ENCODE peak calls at places on chromosomes 1 and 21, in ten cellular contexts. One of them, this sample, is unnamed.

GRCh38 chr1:179794146-179794545 is 51.1 kb downstream of the FAM163A start:
- DNase-seq in hepatocyte: no peak
- DNase-seq in breast epithelium: no peak
- DNase-seq in osteoblast: no peak
- DNase-seq in mammary epithelial cell: no peak
- DNase-seq in astrocyte: no peak
- DNase-seq in testis: no peak
- DNase-seq in CD4-positive, alpha-beta memory T cell: no peak
- DNase-seq in cardiac muscle cell: no peak
- DNase-seq in PC-3: no peak
- DNase-seq in this sample: no peak

GRCh38 chr1:219666242-219666641 is 53.3 kb upstream of the ZC3H11B start:
- DNase-seq in cardiac muscle cell: peak; percentile 78
- DNase-seq in testis: no peak
- DNase-seq in breast epithelium: no peak
- DNase-seq in mammary epithelial cell: no peak
- DNase-seq in PC-3: peak; percentile 76
- DNase-seq in astrocyte: peak; percentile 88
- DNase-seq in hepatocyte: no peak
- DNase-seq in CD4-positive, alpha-beta memory T cell: no peak
- DNase-seq in osteoblast: peak; percentile 80
- DNase-seq in this sample: no peak

GRCh38 chr1:56710646-56711045 is 65.5 kb downstream of the PRKAA2 start:
- DNase-seq in PC-3: peak; percentile 73
- DNase-seq in mammary epithelial cell: peak; percentile 56
- DNase-seq in hepatocyte: peak; percentile 9
- DNase-seq in testis: no peak
- DNase-seq in astrocyte: peak; percentile 87
- DNase-seq in CD4-positive, alpha-beta memory T cell: no peak
- DNase-seq in osteoblast: peak; percentile 85
- DNase-seq in breast epithelium: no peak
- DNase-seq in cardiac muscle cell: peak; percentile 48
- DNase-seq in this sample: no peak

GRCh38 chr21:38341546-38342012 is 84.8 kb downstream of the KCNJ15 start:
- DNase-seq in mammary epithelial cell: no peak
- DNase-seq in CD4-positive, alpha-beta memory T cell: no peak
- DNase-seq in cardiac muscle cell: no peak
- DNase-seq in hepatocyte: no peak
- DNase-seq in PC-3: no peak
- DNase-seq in astrocyte: no peak
- DNase-seq in testis: no peak
- DNase-seq in osteoblast: peak; percentile 11
- DNase-seq in breast epithelium: no peak
- DNase-seq in this sample: no peak

GRCh38 chr21:44552136-44552535 is 831 bp upstream of the KRTAP10-2 start:
- DNase-seq in CD4-positive, alpha-beta memory T cell: no peak
- DNase-seq in testis: no peak
- DNase-seq in PC-3: no peak
- DNase-seq in breast epithelium: no peak
- DNase-seq in cardiac muscle cell: no peak
- DNase-seq in astrocyte: no peak
- DNase-seq in osteoblast: peak; percentile 34
- DNase-seq in hepatocyte: no peak
- DNase-seq in mammary epithelial cell: no peak
- DNase-seq in this sample: no peak

GRCh38 chr1:200042437-200043329 is 15.2 kb downstream of the NR5A2 start:
- DNase-seq in breast epithelium: no peak
- DNase-seq in cardiac muscle cell: no peak
- DNase-seq in testis: no peak
- DNase-seq in astrocyte: no peak
- DNase-seq in PC-3: no peak
- DNase-seq in CD4-positive, alpha-beta memory T cell: no peak
- DNase-seq in hepatocyte: peak; percentile 69
- DNase-seq in osteoblast: no peak
- DNase-seq in mammary epithelial cell: no peak
- DNase-seq in this sample: peak; percentile 58

GRCh38 chr1:99106274-99106673 is 101.6 kb upstream of the PLPPR5 start:
- DNase-seq in CD4-positive, alpha-beta memory T cell: no peak
- DNase-seq in hepatocyte: no peak
- DNase-seq in astrocyte: no peak
- DNase-seq in osteoblast: no peak
- DNase-seq in testis: no peak
- DNase-seq in mammary epithelial cell: no peak
- DNase-seq in breast epithelium: no peak
- DNase-seq in PC-3: no peak
- DNase-seq in cardiac muscle cell: no peak
- DNase-seq in this sample: no peak

GRCh38 chr1:93061895-93062792 is 16.9 kb upstream of the MTF2 start:
- DNase-seq in cardiac muscle cell: peak; percentile 65
- DNase-seq in testis: peak; percentile 69
- DNase-seq in CD4-positive, alpha-beta memory T cell: peak; percentile 49
- DNase-seq in astrocyte: peak; percentile 18
- DNase-seq in osteoblast: peak; percentile 47
- DNase-seq in PC-3: peak; percentile 67
- DNase-seq in mammary epithelial cell: peak; percentile 39
- DNase-seq in hepatocyte: peak; percentile 63
- DNase-seq in breast epithelium: no peak
- DNase-seq in this sample: peak; percentile 64

GRCh38 chr1:32394141-32394889 is at the start of gene BSDC1:
- DNase-seq in PC-3: peak; percentile 99
- DNase-seq in testis: peak; percentile 99
- DNase-seq in breast epithelium: peak; percentile 99
- DNase-seq in CD4-positive, alpha-beta memory T cell: peak; percentile 98
- DNase-seq in hepatocyte: peak; percentile 99
- DNase-seq in osteoblast: peak; percentile 93
- DNase-seq in astrocyte: peak; percentile 97
- DNase-seq in cardiac muscle cell: peak; percentile 99
- DNase-seq in mammary epithelial cell: peak; percentile 99
- DNase-seq in this sample: peak; percentile 100

GRCh38 chr1:32393136-32393535 is 1.1 kb downstream of the BSDC1 start:
- DNase-seq in cardiac muscle cell: peak; percentile 39
- DNase-seq in astrocyte: no peak
- DNase-seq in hepatocyte: no peak
- DNase-seq in testis: no peak
- DNase-seq in mammary epithelial cell: peak; percentile 26
- DNase-seq in CD4-positive, alpha-beta memory T cell: no peak
- DNase-seq in PC-3: no peak
- DNase-seq in breast epithelium: no peak
- DNase-seq in osteoblast: peak; percentile 76
- DNase-seq in this sample: no peak

GRCh38 chr1:32393832-32394140 is 455 bp downstream of the BSDC1 start:
- DNase-seq in cardiac muscle cell: peak; percentile 28
- DNase-seq in CD4-positive, alpha-beta memory T cell: no peak
- DNase-seq in PC-3: peak; percentile 31
- DNase-seq in astrocyte: no peak
- DNase-seq in breast epithelium: peak; percentile 58
- DNase-seq in osteoblast: peak; percentile 70
- DNase-seq in testis: peak; percentile 69
- DNase-seq in hepatocyte: peak; percentile 76
- DNase-seq in mammary epithelial cell: no peak
- DNase-seq in this sample: peak; percentile 61

GRCh38 chr1:32390904-32391480 is 3.2 kb downstream of the BSDC1 start:
- DNase-seq in osteoblast: no peak
- DNase-seq in PC-3: no peak
- DNase-seq in breast epithelium: no peak
- DNase-seq in CD4-positive, alpha-beta memory T cell: no peak
- DNase-seq in astrocyte: no peak
- DNase-seq in hepatocyte: no peak
- DNase-seq in cardiac muscle cell: no peak
- DNase-seq in testis: peak; percentile 36
- DNase-seq in mammary epithelial cell: no peak
- DNase-seq in this sample: no peak

DNA sequence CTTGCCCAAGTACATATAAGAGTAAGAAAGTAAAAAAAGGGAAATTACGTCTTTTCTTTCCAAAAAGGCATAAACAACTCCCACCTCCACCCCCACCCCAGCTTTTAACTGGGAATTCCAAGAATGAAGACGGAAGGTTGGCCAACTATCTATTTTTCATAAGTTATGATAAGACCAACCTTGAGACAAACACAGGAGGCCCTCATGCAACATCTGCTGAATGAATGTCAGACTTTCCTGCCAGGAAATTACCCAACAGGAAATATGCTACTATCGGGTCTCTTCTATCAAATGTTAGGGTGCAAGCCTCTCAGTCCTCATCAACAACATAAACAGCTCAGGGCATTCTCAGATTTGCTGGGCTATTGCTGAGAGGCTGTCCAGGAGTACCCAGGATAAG is 1.9 kb downstream of the BSDC1 start:
- DNase-seq in astrocyte: no peak
- DNase-seq in PC-3: no peak
- DNase-seq in breast epithelium: no peak
- DNase-seq in mammary epithelial cell: no peak
- DNase-seq in cardiac muscle cell: peak; percentile 81
- DNase-seq in osteoblast: no peak
- DNase-seq in hepatocyte: no peak
- DNase-seq in testis: no peak
- DNase-seq in CD4-positive, alpha-beta memory T cell: no peak
- DNase-seq in this sample: no peak
- H3K4me3 ChIP-seq in astrocyte: no peak overlapping the region
- H3K4me3 ChIP-seq in PC-3: no peak overlapping the region
- H3K4me3 ChIP-seq in breast epithelium: no peak overlapping the region
- H3K4me3 ChIP-seq in mammary epithelial cell: no peak overlapping the region
- H3K4me3 ChIP-seq in cardiac muscle cell: no peak overlapping the region
- H3K4me3 ChIP-seq in osteoblast: no peak overlapping the region
- H3K4me3 ChIP-seq in hepatocyte: no peak overlapping the region
- H3K4me3 ChIP-seq in testis: no peak overlapping the region
- H3K4me3 ChIP-seq in CD4-positive, alpha-beta memory T cell: no peak overlapping the region
- H3K4me3 ChIP-seq in this sample: no peak overlapping the region

GRCh38 chr1:2937805-2938204 is 83.5 kb upstream of the ACTRT2 start:
- DNase-seq in cardiac muscle cell: no peak
- DNase-seq in hepatocyte: no peak
- DNase-seq in osteoblast: peak; percentile 23
- DNase-seq in mammary epithelial cell: no peak
- DNase-seq in testis: no peak
- DNase-seq in PC-3: no peak
- DNase-seq in astrocyte: no peak
- DNase-seq in CD4-positive, alpha-beta memory T cell: no peak
- DNase-seq in breast epithelium: no peak
- DNase-seq in this sample: no peak

GRCh38 chr1:2935184-2935583 is 86.1 kb upstream of the ACTRT2 start:
- DNase-seq in mammary epithelial cell: no peak
- DNase-seq in testis: no peak
- DNase-seq in astrocyte: no peak
- DNase-seq in osteoblast: peak; percentile 61
- DNase-seq in hepatocyte: no peak
- DNase-seq in breast epithelium: no peak
- DNase-seq in CD4-positive, alpha-beta memory T cell: no peak
- DNase-seq in PC-3: no peak
- DNase-seq in cardiac muscle cell: no peak
- DNase-seq in this sample: no peak

GRCh38 chr1:2934642-2935081 is 86.6 kb upstream of the ACTRT2 start:
- DNase-seq in astrocyte: no peak
- DNase-seq in testis: no peak
- DNase-seq in PC-3: no peak
- DNase-seq in hepatocyte: no peak
- DNase-seq in cardiac muscle cell: no peak
- DNase-seq in breast epithelium: no peak
- DNase-seq in mammary epithelial cell: no peak
- DNase-seq in CD4-positive, alpha-beta memory T cell: no peak
- DNase-seq in osteoblast: peak; percentile 71
- DNase-seq in this sample: no peak

GRCh38 chr1:2935766-2936390 is 85.4 kb upstream of the ACTRT2 start:
- DNase-seq in hepatocyte: no peak
- DNase-seq in testis: no peak
- DNase-seq in astrocyte: no peak
- DNase-seq in osteoblast: peak; percentile 34
- DNase-seq in breast epithelium: no peak
- DNase-seq in mammary epithelial cell: no peak
- DNase-seq in CD4-positive, alpha-beta memory T cell: no peak
- DNase-seq in cardiac muscle cell: no peak
- DNase-seq in PC-3: no peak
- DNase-seq in this sample: no peak

DNA sequence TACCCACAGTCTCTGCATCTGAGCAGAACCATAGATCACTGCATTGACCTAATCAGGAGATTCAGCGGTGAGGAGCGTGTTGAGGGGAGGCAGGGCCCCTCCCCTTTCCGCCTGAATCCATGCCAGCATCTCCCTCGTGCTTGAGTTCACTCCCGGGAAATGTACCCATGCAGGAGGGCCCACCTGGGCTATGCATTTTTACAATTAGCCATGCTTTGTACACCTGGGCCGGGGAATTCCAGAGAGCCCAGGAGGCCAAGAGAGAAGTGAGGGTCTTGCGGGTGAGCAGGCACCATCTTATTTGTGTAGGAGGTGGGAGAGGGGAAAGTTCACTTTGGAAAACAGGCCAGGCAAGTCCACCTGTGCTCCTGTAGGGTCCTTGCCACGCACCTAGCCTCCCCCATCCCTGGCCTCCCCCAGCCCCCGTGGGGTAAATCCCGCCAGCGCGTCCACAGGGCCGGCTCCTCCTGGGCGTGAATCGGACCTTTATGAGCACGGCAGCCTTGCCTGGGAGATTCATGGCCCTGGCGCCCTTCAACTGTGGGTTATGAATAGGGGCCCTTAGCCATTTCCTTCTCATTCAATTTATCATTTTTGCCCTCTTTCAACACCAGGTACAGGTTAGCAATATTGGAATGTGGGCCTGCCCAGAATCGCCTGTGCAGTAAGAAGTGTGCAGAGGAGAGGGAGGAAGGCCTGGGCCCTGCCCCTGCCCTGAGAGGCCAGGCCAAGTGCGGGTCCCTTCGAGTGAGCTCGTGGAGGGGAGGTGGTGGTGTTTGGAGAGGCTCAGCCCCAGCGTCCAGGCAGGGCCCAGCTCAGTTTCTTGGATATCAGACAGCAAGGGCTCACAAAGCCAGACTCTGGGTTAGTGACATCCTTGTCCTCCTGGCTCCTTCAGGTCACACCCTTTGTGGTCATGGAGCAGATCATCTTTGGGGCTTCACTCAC is 84.4 kb upstream of the ACTRT2 start:
- DNase-seq in mammary epithelial cell: no peak
- DNase-seq in hepatocyte: no peak
- DNase-seq in cardiac muscle cell: no peak
- DNase-seq in breast epithelium: no peak
- DNase-seq in PC-3: no peak
- DNase-seq in astrocyte: no peak
- DNase-seq in testis: no peak
- DNase-seq in osteoblast: peak; percentile 48
- DNase-seq in CD4-positive, alpha-beta memory T cell: no peak
- DNase-seq in this sample: no peak
- H3K9me3 ChIP-seq in mammary epithelial cell: peaks cover 40% of the 10 kb centered on the region
- H3K9me3 ChIP-seq in hepatocyte: no peaks in the 10 kb centered on the region
- H3K9me3 ChIP-seq in cardiac muscle cell: no peaks in the 10 kb centered on the region
- H3K9me3 ChIP-seq in breast epithelium: peaks cover 18% of the 10 kb centered on the region
- H3K9me3 ChIP-seq in PC-3: no peaks in the 10 kb centered on the region
- H3K9me3 ChIP-seq in astrocyte: peaks cover 15% of the 10 kb centered on the region
- H3K9me3 ChIP-seq in testis: no peaks in the 10 kb centered on the region
- H3K9me3 ChIP-seq in osteoblast: peaks cover 2% of the 10 kb centered on the region
- H3K9me3 ChIP-seq in CD4-positive, alpha-beta memory T cell: no peaks in the 10 kb centered on the region
- H3K9me3 ChIP-seq in this sample: no peaks in the 10 kb centered on the region

DNA sequence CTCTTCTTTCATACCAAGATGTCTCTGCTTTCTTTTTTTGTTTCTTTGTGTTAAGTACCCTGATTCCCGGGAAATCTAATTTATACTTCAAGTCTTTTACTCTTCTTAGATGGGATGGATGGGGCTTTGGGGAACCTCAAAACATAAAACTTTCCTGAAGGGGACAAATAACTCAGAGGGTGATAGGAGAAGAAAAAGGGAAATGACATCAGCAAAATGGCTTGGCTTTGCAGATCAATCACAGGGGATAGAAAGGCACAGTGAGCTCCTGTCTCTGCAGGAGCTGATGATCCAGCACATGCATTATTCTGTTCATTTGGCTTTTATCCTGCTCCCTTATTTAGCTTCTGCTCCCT is 1.4 kb upstream of the CA14 start:
- DNase-seq in astrocyte: no peak
- DNase-seq in testis: no peak
- DNase-seq in PC-3: no peak
- DNase-seq in breast epithelium: no peak
- DNase-seq in hepatocyte: no peak
- DNase-seq in CD4-positive, alpha-beta memory T cell: no peak
- DNase-seq in mammary epithelial cell: no peak
- DNase-seq in osteoblast: peak; percentile 61
- DNase-seq in cardiac muscle cell: no peak
- DNase-seq in this sample: no peak
- H3K27ac ChIP-seq in astrocyte: no peak overlapping the region
- H3K27ac ChIP-seq in testis: no peak overlapping the region
- H3K27ac ChIP-seq in PC-3: no peak overlapping the region
- H3K27ac ChIP-seq in breast epithelium: no peak overlapping the region
- H3K27ac ChIP-seq in hepatocyte: peak overlapping the region; percentile 51
- H3K27ac ChIP-seq in CD4-positive, alpha-beta memory T cell: no peak overlapping the region
- H3K27ac ChIP-seq in mammary epithelial cell: no peak overlapping the region
- H3K27ac ChIP-seq in osteoblast: no peak overlapping the region
- H3K27ac ChIP-seq in cardiac muscle cell: peak overlapping the region; percentile 88
- H3K27ac ChIP-seq in this sample: no peak overlapping the region

GRCh38 chr1:160522136-160522535 is 919 bp downstream of the SLAMF6 start:
- DNase-seq in testis: no peak
- DNase-seq in CD4-positive, alpha-beta memory T cell: no peak
- DNase-seq in hepatocyte: no peak
- DNase-seq in cardiac muscle cell: no peak
- DNase-seq in mammary epithelial cell: no peak
- DNase-seq in osteoblast: no peak
- DNase-seq in astrocyte: no peak
- DNase-seq in PC-3: no peak
- DNase-seq in breast epithelium: no peak
- DNase-seq in this sample: no peak

GRCh38 chr1:160521554-160521953 is 1.5 kb downstream of the SLAMF6 start:
- DNase-seq in osteoblast: no peak
- DNase-seq in mammary epithelial cell: no peak
- DNase-seq in testis: no peak
- DNase-seq in cardiac muscle cell: no peak
- DNase-seq in PC-3: no peak
- DNase-seq in astrocyte: no peak
- DNase-seq in breast epithelium: no peak
- DNase-seq in hepatocyte: no peak
- DNase-seq in CD4-positive, alpha-beta memory T cell: no peak
- DNase-seq in this sample: no peak

GRCh38 chr1:160520999-160521398 is 2.1 kb downstream of the SLAMF6 start:
- DNase-seq in hepatocyte: no peak
- DNase-seq in mammary epithelial cell: no peak
- DNase-seq in osteoblast: no peak
- DNase-seq in astrocyte: no peak
- DNase-seq in breast epithelium: no peak
- DNase-seq in PC-3: no peak
- DNase-seq in cardiac muscle cell: no peak
- DNase-seq in testis: no peak
- DNase-seq in CD4-positive, alpha-beta memory T cell: no peak
- DNase-seq in this sample: no peak

GRCh38 chr1:160520582-160520981 is 2.5 kb downstream of the SLAMF6 start:
- DNase-seq in mammary epithelial cell: no peak
- DNase-seq in PC-3: peak; percentile 31
- DNase-seq in breast epithelium: no peak
- DNase-seq in hepatocyte: no peak
- DNase-seq in astrocyte: no peak
- DNase-seq in CD4-positive, alpha-beta memory T cell: no peak
- DNase-seq in testis: no peak
- DNase-seq in cardiac muscle cell: no peak
- DNase-seq in osteoblast: no peak
- DNase-seq in this sample: no peak

GRCh38 chr1:160519542-160520435 is 3.3 kb downstream of the SLAMF6 start:
- DNase-seq in mammary epithelial cell: peak; percentile 39
- DNase-seq in PC-3: peak; percentile 36
- DNase-seq in testis: no peak
- DNase-seq in breast epithelium: no peak
- DNase-seq in osteoblast: no peak
- DNase-seq in CD4-positive, alpha-beta memory T cell: peak; percentile 62
- DNase-seq in cardiac muscle cell: no peak
- DNase-seq in astrocyte: no peak
- DNase-seq in hepatocyte: peak; percentile 16
- DNase-seq in this sample: peak; percentile 77
- H3K4me3 ChIP-seq in mammary epithelial cell: no peak overlapping the region
- H3K4me3 ChIP-seq in PC-3: no peak overlapping the region
- H3K4me3 ChIP-seq in testis: no peak overlapping the region
- H3K4me3 ChIP-seq in breast epithelium: no peak overlapping the region
- H3K4me3 ChIP-seq in osteoblast: no peak overlapping the region
- H3K4me3 ChIP-seq in CD4-positive, alpha-beta memory T cell: peak overlapping the region; percentile 69
- H3K4me3 ChIP-seq in cardiac muscle cell: no peak overlapping the region
- H3K4me3 ChIP-seq in astrocyte: no peak overlapping the region
- H3K4me3 ChIP-seq in hepatocyte: no peak overlapping the region
- H3K4me3 ChIP-seq in this sample: no peak overlapping the region

This sample was measured in small intestine.